ENCODE peak calls at places on chromosomes 5 and 9, in six cellular contexts. R is AG09309, L is endodermal cell, O is breast epithelium, F is AG04449, H is lower leg skin. C is an unnamed sample.

GRCh38 chr5:57383093-57383861 is 99.3 kb downstream of the ACTBL2 start:
- DNase-seq in O (no peak), R (peak), H (no peak), F (peak), L (peak), C (peak)

GRCh38 chr9:112041536-112042243 is 133.4 kb downstream of the SUSD1 start:
- DNase-seq in O (no peak), H (no peak), F (peak), L (peak), R (peak), C (peak)

GRCh38 chr5:176778921-176779465 is 31.4 kb upstream of the UNC5A start:
- DNase-seq in O (no peak), L (peak), R (no peak), H (no peak), F (no peak), C (no peak)

GRCh38 chr5:141992349-141992963 is 20.4 kb downstream of the GNPDA1 start:
- DNase-seq in F (no peak), O (peak), L (peak), R (peak), H (peak), C (no peak)

GRCh38 chr5:2391566-2391965 is 359.9 kb downstream of the IRX2 start:
- DNase-seq in L (no peak), O (no peak), R (no peak), F (no peak), H (no peak), C (no peak)

GRCh38 chr5:179765400-179765799 is 28.4 kb upstream of the LTC4S start:
- DNase-seq in F (peak), H (no peak), R (peak), O (no peak), L (no peak), C (peak)

GRCh38 chr5:178121450-178122276 is 8.3 kb downstream of the N4BP3 start:
- DNase-seq in H (no peak), O (no peak), R (no peak), F (no peak), L (no peak), C (no peak)

GRCh38 chr5:143401846-143402463 is 1.5 kb downstream of the NR3C1 start:
- DNase-seq in F (no peak), R (no peak), O (no peak), L (peak), H (no peak), C (no peak)

GRCh38 chr5:92513067-92513466 is 1068.0 kb downstream of the NR2F1-AS1 start:
- DNase-seq in L (no peak), O (no peak), R (no peak), F (no peak), H (no peak), C (no peak)

GRCh38 chr9:26261503-26262330 is 583.5 kb upstream of the TUSC1 start:
- DNase-seq in H (no peak), L (peak), R (no peak), F (no peak), O (no peak), C (peak)

GRCh38 chr5:60382761-60383160 is 317.2 kb downstream of the DEPDC1B start:
- DNase-seq in H (no peak), F (no peak), O (no peak), R (peak), L (no peak), C (no peak)

GRCh38 chr9:114155263-114155966 is at the start of gene COL27A1:
- DNase-seq in F (no peak), L (peak), R (no peak), H (peak), O (peak), C (no peak)

GRCh38 chr9:121770415-121771273 is 119.2 kb downstream of the DAB2IP start:
- DNase-seq in O (no peak), R (peak), F (peak), L (no peak), H (no peak), C (peak)

GRCh38 chr9:14830057-14830456 is 80.2 kb downstream of the FREM1 start:
- DNase-seq in R (no peak), L (no peak), F (no peak), O (no peak), H (no peak), C (no peak)

GRCh38 chr5:118628672-118629354 is 359.5 kb downstream of the DTWD2 start:
- DNase-seq in H (no peak), L (peak), F (no peak), O (no peak), R (no peak), C (no peak)

GRCh38 chr5:9716838-9717281 is 86.7 kb upstream of the TAS2R1 start:
- DNase-seq in H (no peak), L (no peak), O (no peak), F (peak), R (peak), C (no peak)
- H3K4me3 ChIP-seq in H (no peak), L (no peak), O (no peak), F (peak), R (no peak), C (no peak)

DNA sequence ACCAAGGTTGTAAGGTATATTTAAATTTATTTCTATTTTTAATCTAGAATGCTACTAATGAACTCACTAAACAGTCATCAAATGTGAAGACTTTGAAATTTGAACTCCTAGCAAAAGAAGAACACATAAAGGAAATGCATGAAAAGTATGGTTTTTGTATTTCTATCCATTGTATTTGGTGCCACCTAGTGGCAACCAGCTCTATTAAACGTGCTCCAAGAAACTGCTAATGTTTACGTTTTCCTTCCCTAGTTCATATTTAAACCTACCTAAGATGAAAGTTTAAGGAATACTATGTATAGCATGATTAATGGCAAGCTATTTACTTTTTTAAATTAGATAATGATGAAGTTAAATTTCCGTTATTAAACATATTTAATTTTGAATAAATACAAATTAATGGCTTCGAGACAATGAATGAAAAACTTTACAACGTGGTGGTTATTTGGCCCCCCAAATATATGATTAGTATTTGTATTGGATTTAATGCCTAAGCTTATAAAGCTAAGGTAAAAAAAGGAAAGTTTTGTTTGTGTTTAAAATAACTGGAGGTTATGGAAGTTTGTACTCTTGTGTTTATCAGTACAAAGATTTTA is 115.9 kb upstream of the SH3GL2 start:
- DNase-seq in H (peak), O (no peak), R (peak), L (peak), F (peak), C (peak)
- TF ChIP-seq CTCF in H (no peak), O (peak), R (peak), L (peak), F (peak), C (peak)

DNA sequence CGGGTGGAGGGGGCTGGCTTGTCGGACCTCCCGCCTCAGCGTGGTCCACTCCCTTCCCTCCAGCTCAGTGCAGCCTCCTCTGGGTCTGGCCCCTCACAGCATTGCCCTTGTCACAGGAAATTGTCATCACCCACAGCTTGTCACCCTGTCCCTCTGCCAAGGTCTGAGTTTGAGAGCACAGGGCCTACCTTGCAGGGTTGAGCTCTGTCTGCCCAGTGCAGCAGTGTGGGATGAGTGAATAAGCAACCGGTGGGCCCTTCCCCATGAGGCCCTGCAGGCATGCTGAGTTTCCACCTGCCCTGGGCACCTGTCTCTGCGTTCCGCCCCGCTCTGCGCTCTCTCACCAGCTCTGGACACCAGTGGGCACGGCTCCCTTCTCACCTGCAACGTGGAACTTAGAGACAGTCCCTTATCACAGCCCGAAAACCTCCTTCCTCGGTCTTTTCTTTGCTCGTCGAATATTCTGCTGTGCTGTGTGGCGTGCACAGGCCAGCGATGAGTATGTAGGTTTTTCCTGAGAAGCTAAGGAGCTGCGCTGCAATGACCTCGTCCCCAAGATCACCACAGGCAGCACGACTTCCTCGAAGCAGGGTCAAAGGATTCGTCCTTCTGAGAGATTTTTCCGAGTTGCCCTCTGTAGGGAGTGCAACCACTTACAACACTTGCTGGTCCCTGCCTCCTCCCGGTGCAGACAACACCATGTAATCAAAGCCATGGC is 26.9 kb upstream of the NOTCH1 start:
- DNase-seq in F (no peak), R (no peak), L (no peak), H (no peak), O (no peak), C (no peak)
- H3K4me3 ChIP-seq in F (no peak), R (no peak), L (peak), H (no peak), O (no peak), C (no peak)

GRCh38 chr9:37209431-37210386 is 89.3 kb downstream of the ZCCHC7 start:
- DNase-seq in L (no peak), F (no peak), O (no peak), H (no peak), R (no peak), C (no peak)
- TF ChIP-seq CTCF in L (peak), F (no peak), O (no peak), H (no peak), R (peak), C (no peak)

GRCh38 chr5:148653840-148654781 is at the start of gene HTR4:
- DNase-seq in O (no peak), F (no peak), R (no peak), L (peak), H (no peak), C (no peak)
- H3K4me3 ChIP-seq in O (peak), F (no peak), R (no peak), L (peak), H (no peak), C (no peak)